ENCODE peak calls at places on chromosomes 1 and 21, in nine cellular contexts. One of them, this sample, is unnamed.

GRCh38 chr1:234148350-234148749 is 224.9 kb upstream of the COA6 start:
- DNase-seq in AG09309: no peak
- DNase-seq in WTC11: no peak
- DNase-seq in Peyer's patch: no peak
- DNase-seq in sigmoid colon: no peak
- DNase-seq in CD8-positive, alpha-beta T cell: no peak
- DNase-seq in omental fat pad: no peak
- DNase-seq in heart left ventricle: no peak
- DNase-seq in epithelial cell of esophagus: no peak
- DNase-seq in this sample: no peak

GRCh38 chr1:111643097-111643496 is 23.5 kb downstream of the RAP1A start:
- DNase-seq in Peyer's patch: no peak
- DNase-seq in heart left ventricle: no peak
- DNase-seq in AG09309: no peak
- DNase-seq in omental fat pad: no peak
- DNase-seq in sigmoid colon: no peak
- DNase-seq in WTC11: no peak
- DNase-seq in epithelial cell of esophagus: no peak
- DNase-seq in CD8-positive, alpha-beta T cell: no peak
- DNase-seq in this sample: no peak

GRCh38 chr1:192939440-192939839 is 119.7 kb downstream of the UCHL5 start:
- DNase-seq in WTC11: no peak
- DNase-seq in heart left ventricle: no peak
- DNase-seq in epithelial cell of esophagus: no peak
- DNase-seq in AG09309: no peak
- DNase-seq in CD8-positive, alpha-beta T cell: no peak
- DNase-seq in Peyer's patch: no peak
- DNase-seq in omental fat pad: no peak
- DNase-seq in sigmoid colon: no peak
- DNase-seq in this sample: no peak

GRCh38 chr1:19559641-19560040 is 74.3 kb upstream of the CAPZB start:
- DNase-seq in epithelial cell of esophagus: peak
- DNase-seq in AG09309: peak
- DNase-seq in sigmoid colon: no peak
- DNase-seq in omental fat pad: no peak
- DNase-seq in CD8-positive, alpha-beta T cell: no peak
- DNase-seq in WTC11: no peak
- DNase-seq in heart left ventricle: no peak
- DNase-seq in Peyer's patch: no peak
- DNase-seq in this sample: no peak

GRCh38 chr1:209150114-209150513 is 433.4 kb upstream of the CAMK1G start:
- DNase-seq in heart left ventricle: no peak
- DNase-seq in Peyer's patch: no peak
- DNase-seq in omental fat pad: no peak
- DNase-seq in WTC11: peak
- DNase-seq in sigmoid colon: no peak
- DNase-seq in CD8-positive, alpha-beta T cell: no peak
- DNase-seq in epithelial cell of esophagus: peak
- DNase-seq in AG09309: peak
- DNase-seq in this sample: no peak

GRCh38 chr21:45335151-45335760 is 47.6 kb upstream of the POFUT2 start:
- DNase-seq in Peyer's patch: no peak
- DNase-seq in epithelial cell of esophagus: no peak
- DNase-seq in WTC11: no peak
- DNase-seq in AG09309: no peak
- DNase-seq in omental fat pad: no peak
- DNase-seq in sigmoid colon: peak
- DNase-seq in CD8-positive, alpha-beta T cell: no peak
- DNase-seq in heart left ventricle: peak
- DNase-seq in this sample: no peak

GRCh38 chr1:205144751-205145150 is 23.0 kb upstream of the RBBP5 start:
- DNase-seq in WTC11: no peak
- DNase-seq in epithelial cell of esophagus: peak
- DNase-seq in AG09309: peak
- DNase-seq in CD8-positive, alpha-beta T cell: no peak
- DNase-seq in sigmoid colon: no peak
- DNase-seq in heart left ventricle: no peak
- DNase-seq in omental fat pad: no peak
- DNase-seq in Peyer's patch: no peak
- DNase-seq in this sample: no peak

GRCh38 chr1:33826711-33827110 is 37.2 kb upstream of the HMGB4 start:
- DNase-seq in CD8-positive, alpha-beta T cell: no peak
- DNase-seq in WTC11: no peak
- DNase-seq in omental fat pad: no peak
- DNase-seq in sigmoid colon: no peak
- DNase-seq in Peyer's patch: no peak
- DNase-seq in AG09309: no peak
- DNase-seq in epithelial cell of esophagus: no peak
- DNase-seq in heart left ventricle: no peak
- DNase-seq in this sample: no peak

GRCh38 chr1:22739648-22740385 is 29.2 kb downstream of the EPHB2 start:
- DNase-seq in CD8-positive, alpha-beta T cell: no peak
- DNase-seq in sigmoid colon: no peak
- DNase-seq in heart left ventricle: no peak
- DNase-seq in omental fat pad: peak
- DNase-seq in Peyer's patch: peak
- DNase-seq in AG09309: peak
- DNase-seq in WTC11: no peak
- DNase-seq in epithelial cell of esophagus: peak
- DNase-seq in this sample: no peak

GRCh38 chr1:223756002-223756775 is 43.9 kb downstream of the CAPN2 start:
- DNase-seq in Peyer's patch: no peak
- DNase-seq in CD8-positive, alpha-beta T cell: no peak
- DNase-seq in WTC11: no peak
- DNase-seq in omental fat pad: no peak
- DNase-seq in epithelial cell of esophagus: no peak
- DNase-seq in sigmoid colon: no peak
- DNase-seq in heart left ventricle: no peak
- DNase-seq in AG09309: no peak
- DNase-seq in this sample: no peak

GRCh38 chr1:242556276-242556675 is 31.8 kb upstream of the PLD5 start:
- DNase-seq in sigmoid colon: no peak
- DNase-seq in epithelial cell of esophagus: peak
- DNase-seq in Peyer's patch: no peak
- DNase-seq in heart left ventricle: no peak
- DNase-seq in WTC11: no peak
- DNase-seq in AG09309: no peak
- DNase-seq in omental fat pad: no peak
- DNase-seq in CD8-positive, alpha-beta T cell: no peak
- DNase-seq in this sample: no peak

DNA sequence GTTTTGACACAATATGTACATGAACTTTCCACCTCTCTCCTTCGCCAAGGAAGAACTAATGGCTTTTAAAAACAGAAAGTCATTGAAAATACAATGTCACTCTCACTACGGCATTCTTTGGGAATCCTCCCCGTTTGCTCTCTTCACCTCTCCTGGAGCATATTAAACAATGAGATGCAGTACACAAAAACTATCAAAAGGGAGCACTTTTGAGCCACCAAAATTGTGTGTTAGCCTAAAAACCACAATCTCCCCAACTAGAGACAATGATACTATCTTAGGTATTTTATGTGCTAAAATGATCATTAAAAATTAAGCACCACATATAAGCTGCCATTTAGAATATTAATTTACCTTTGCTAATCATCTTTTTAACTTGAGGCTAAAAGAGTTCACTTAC is 425.5 kb downstream of the KCTD3 start:
- DNase-seq in AG09309: no peak
- DNase-seq in sigmoid colon: no peak
- DNase-seq in Peyer's patch: no peak
- DNase-seq in omental fat pad: no peak
- DNase-seq in heart left ventricle: no peak
- DNase-seq in epithelial cell of esophagus: peak
- DNase-seq in WTC11: no peak
- DNase-seq in CD8-positive, alpha-beta T cell: no peak
- DNase-seq in this sample: no peak
- TF ChIP-seq CTCF in AG09309: no peak
- TF ChIP-seq CTCF in sigmoid colon: no peak
- TF ChIP-seq CTCF in Peyer's patch: no peak
- TF ChIP-seq CTCF in omental fat pad: no peak
- TF ChIP-seq CTCF in heart left ventricle: no peak
- TF ChIP-seq CTCF in epithelial cell of esophagus: peak
- TF ChIP-seq CTCF in WTC11: no peak
- TF ChIP-seq CTCF in CD8-positive, alpha-beta T cell: no peak
- TF ChIP-seq CTCF in this sample: peak

GRCh38 chr1:89631756-89632155 is 1.2 kb upstream of the LRRC8C start:
- DNase-seq in Peyer's patch: no peak
- DNase-seq in sigmoid colon: no peak
- DNase-seq in omental fat pad: no peak
- DNase-seq in CD8-positive, alpha-beta T cell: no peak
- DNase-seq in AG09309: no peak
- DNase-seq in WTC11: no peak
- DNase-seq in epithelial cell of esophagus: no peak
- DNase-seq in heart left ventricle: no peak
- DNase-seq in this sample: no peak

GRCh38 chr1:89633103-89633744 is at the start of gene LRRC8C:
- DNase-seq in sigmoid colon: peak
- DNase-seq in AG09309: no peak
- DNase-seq in omental fat pad: no peak
- DNase-seq in WTC11: peak
- DNase-seq in CD8-positive, alpha-beta T cell: peak
- DNase-seq in heart left ventricle: peak
- DNase-seq in Peyer's patch: peak
- DNase-seq in epithelial cell of esophagus: peak
- DNase-seq in this sample: peak

GRCh38 chr1:89633745-89634625 is 1.1 kb downstream of the LRRC8C start:
- DNase-seq in epithelial cell of esophagus: peak
- DNase-seq in Peyer's patch: no peak
- DNase-seq in sigmoid colon: no peak
- DNase-seq in omental fat pad: no peak
- DNase-seq in heart left ventricle: no peak
- DNase-seq in AG09309: no peak
- DNase-seq in WTC11: peak
- DNase-seq in CD8-positive, alpha-beta T cell: no peak
- DNase-seq in this sample: no peak

GRCh38 chr1:89630046-89630445 is 2.9 kb upstream of the LRRC8C start:
- DNase-seq in AG09309: no peak
- DNase-seq in CD8-positive, alpha-beta T cell: no peak
- DNase-seq in sigmoid colon: no peak
- DNase-seq in omental fat pad: no peak
- DNase-seq in WTC11: no peak
- DNase-seq in epithelial cell of esophagus: no peak
- DNase-seq in Peyer's patch: no peak
- DNase-seq in heart left ventricle: no peak
- DNase-seq in this sample: no peak

DNA sequence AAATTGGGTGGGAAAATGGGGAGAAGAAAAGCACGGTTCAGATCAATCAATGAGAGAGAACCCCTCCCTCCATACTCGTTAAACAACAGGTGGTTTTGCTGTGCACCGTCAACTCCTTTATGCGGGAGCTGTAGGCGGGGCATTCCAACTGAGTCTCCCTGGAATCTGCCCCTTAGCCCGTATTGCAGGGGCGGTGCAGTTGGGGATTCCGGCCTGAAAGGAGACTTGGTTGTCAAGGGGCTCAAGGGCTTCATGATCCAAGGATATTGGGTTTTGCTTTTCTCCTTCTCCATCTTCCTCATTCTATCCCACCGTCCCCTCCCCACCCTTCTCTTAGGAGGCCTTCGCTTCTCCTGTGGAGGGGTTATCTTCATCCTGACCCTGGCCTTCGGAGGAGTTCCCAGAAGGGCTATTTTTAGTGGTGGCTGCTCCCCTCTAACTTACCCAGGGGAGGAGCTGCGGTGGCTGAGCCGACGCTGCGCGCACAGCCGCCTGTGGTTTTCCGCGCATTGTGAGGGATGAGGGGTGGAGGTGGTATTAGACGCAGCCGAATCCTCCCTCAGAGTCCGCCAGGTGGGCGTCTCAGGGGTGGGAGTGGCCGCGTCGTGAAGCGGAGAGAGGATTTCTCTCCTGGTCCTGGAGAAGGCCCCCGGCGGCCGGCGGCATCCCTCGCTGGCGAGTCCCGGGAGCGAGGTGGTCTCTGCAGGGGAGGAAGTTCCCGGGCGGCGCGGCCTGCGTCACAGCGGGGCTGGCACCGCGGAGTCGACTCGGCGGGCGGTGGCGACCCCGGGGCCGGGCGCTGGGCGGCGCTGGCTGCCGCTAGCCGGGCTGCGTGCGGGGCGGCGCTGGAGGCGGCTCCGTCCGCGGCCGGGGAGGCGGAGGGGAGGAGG is 462 bp upstream of the LRRC8C start:
- DNase-seq in heart left ventricle: peak
- DNase-seq in sigmoid colon: peak
- DNase-seq in epithelial cell of esophagus: peak
- DNase-seq in AG09309: no peak
- DNase-seq in CD8-positive, alpha-beta T cell: peak
- DNase-seq in WTC11: peak
- DNase-seq in Peyer's patch: peak
- DNase-seq in omental fat pad: peak
- DNase-seq in this sample: peak
- TF ChIP-seq CTCF in heart left ventricle: peak
- TF ChIP-seq CTCF in sigmoid colon: no peak
- TF ChIP-seq CTCF in epithelial cell of esophagus: no peak
- TF ChIP-seq CTCF in AG09309: peak
- TF ChIP-seq CTCF in CD8-positive, alpha-beta T cell: peak
- TF ChIP-seq CTCF in WTC11: peak
- TF ChIP-seq CTCF in Peyer's patch: peak
- TF ChIP-seq CTCF in omental fat pad: no peak
- TF ChIP-seq CTCF in this sample: peak

DNA sequence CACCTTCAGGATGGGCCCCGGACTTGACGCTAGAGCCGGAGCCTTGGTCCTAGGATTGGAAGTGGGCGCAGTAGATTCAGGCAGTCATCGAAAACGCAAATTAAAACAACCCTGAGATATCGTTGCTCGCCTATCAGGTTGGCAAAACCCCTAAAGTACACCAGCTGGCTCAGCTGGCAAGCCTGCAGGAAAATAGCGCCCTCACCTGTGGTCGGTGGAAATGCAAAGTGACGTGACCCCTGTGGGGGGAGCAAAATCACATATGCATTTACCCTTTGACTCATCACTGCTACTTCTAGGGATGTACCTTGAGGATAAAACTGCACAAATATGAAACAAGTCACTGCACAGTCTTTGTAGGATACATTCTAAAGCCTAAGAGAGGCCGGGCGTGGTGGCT is 170.3 kb upstream of the TMEM51 start:
- DNase-seq in AG09309: no peak
- DNase-seq in Peyer's patch: no peak
- DNase-seq in CD8-positive, alpha-beta T cell: no peak
- DNase-seq in sigmoid colon: no peak
- DNase-seq in heart left ventricle: no peak
- DNase-seq in epithelial cell of esophagus: no peak
- DNase-seq in omental fat pad: no peak
- DNase-seq in WTC11: peak
- DNase-seq in this sample: no peak
- TF ChIP-seq CTCF in AG09309: no peak
- TF ChIP-seq CTCF in Peyer's patch: no peak
- TF ChIP-seq CTCF in CD8-positive, alpha-beta T cell: no peak
- TF ChIP-seq CTCF in sigmoid colon: no peak
- TF ChIP-seq CTCF in heart left ventricle: no peak
- TF ChIP-seq CTCF in epithelial cell of esophagus: no peak
- TF ChIP-seq CTCF in omental fat pad: no peak
- TF ChIP-seq CTCF in WTC11: no peak
- TF ChIP-seq CTCF in this sample: no peak

DNA sequence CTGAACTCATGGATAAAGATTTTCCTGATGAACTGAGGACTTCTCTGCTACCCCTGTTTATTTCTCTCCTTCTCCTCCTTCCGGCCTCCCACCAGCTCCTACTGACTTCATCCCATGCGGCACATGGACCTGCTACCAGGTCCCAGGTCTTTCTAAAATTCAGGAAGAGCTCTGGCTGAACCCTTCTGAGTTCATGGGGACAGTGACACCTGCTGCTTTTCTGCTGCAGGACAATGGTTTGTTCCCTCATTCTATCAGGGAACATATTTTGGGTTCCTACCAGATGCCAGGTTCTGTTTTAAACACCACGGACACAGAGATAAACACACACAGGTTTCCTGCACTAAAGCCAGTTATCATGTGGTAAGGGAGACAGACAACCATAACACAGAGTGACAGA is 114.1 kb upstream of the RAB4A start:
- DNase-seq in heart left ventricle: no peak
- DNase-seq in sigmoid colon: peak
- DNase-seq in omental fat pad: no peak
- DNase-seq in CD8-positive, alpha-beta T cell: no peak
- DNase-seq in epithelial cell of esophagus: no peak
- DNase-seq in AG09309: no peak
- DNase-seq in WTC11: peak
- DNase-seq in Peyer's patch: no peak
- DNase-seq in this sample: peak
- TF ChIP-seq CTCF in heart left ventricle: peak
- TF ChIP-seq CTCF in sigmoid colon: peak
- TF ChIP-seq CTCF in omental fat pad: no peak
- TF ChIP-seq CTCF in CD8-positive, alpha-beta T cell: no peak
- TF ChIP-seq CTCF in epithelial cell of esophagus: peak
- TF ChIP-seq CTCF in AG09309: no peak
- TF ChIP-seq CTCF in WTC11: no peak
- TF ChIP-seq CTCF in Peyer's patch: peak
- TF ChIP-seq CTCF in this sample: peak

This sample was measured in body of pancreas.